ENCODE peak calls at places on chromosomes 11 and 22, in five cellular contexts. One of them, this sample, is unnamed.

GRCh38 chr11:4697583-4697982 is at the start of gene OR51E2:
- DNase-seq in GM12864: no peak
- DNase-seq in pancreas: no peak
- DNase-seq in cardiac muscle cell: no peak
- DNase-seq in heart right ventricle: no peak
- DNase-seq in this sample: no peak

GRCh38 chr11:44622190-44622650 is 56.8 kb downstream of the CD82 start:
- DNase-seq in GM12864: no peak
- DNase-seq in pancreas: peak; percentile 5
- DNase-seq in cardiac muscle cell: no peak
- DNase-seq in heart right ventricle: peak; percentile 5
- DNase-seq in this sample: no peak

GRCh38 chr22:19974233-19974861 is 32.7 kb upstream of the TXNRD2 start:
- DNase-seq in GM12864: no peak
- DNase-seq in pancreas: no peak
- DNase-seq in cardiac muscle cell: peak; percentile 62
- DNase-seq in heart right ventricle: no peak
- DNase-seq in this sample: no peak

GRCh38 chr11:33375688-33376311 is 118.6 kb downstream of the HIPK3 start:
- DNase-seq in GM12864: no peak
- DNase-seq in pancreas: no peak
- DNase-seq in cardiac muscle cell: peak; percentile 51
- DNase-seq in heart right ventricle: no peak
- DNase-seq in this sample: no peak

GRCh38 chr11:61075891-61076290 is 26.4 kb upstream of the CD5 start:
- DNase-seq in GM12864: no peak
- DNase-seq in pancreas: no peak
- DNase-seq in cardiac muscle cell: peak; percentile 41
- DNase-seq in heart right ventricle: no peak
- DNase-seq in this sample: no peak

GRCh38 chr11:111303476-111303875 is 5.1 kb downstream of the POU2AF3 start:
- DNase-seq in GM12864: no peak
- DNase-seq in pancreas: peak; percentile 63
- DNase-seq in cardiac muscle cell: no peak
- DNase-seq in heart right ventricle: no peak
- DNase-seq in this sample: no peak

GRCh38 chr11:133306019-133306418 is 226.3 kb downstream of the OPCML start:
- DNase-seq in GM12864: no peak
- DNase-seq in pancreas: no peak
- DNase-seq in cardiac muscle cell: peak; percentile 59
- DNase-seq in heart right ventricle: no peak
- DNase-seq in this sample: no peak

GRCh38 chr11:95147364-95147905 is 57.8 kb downstream of the ENDOD1 start:
- DNase-seq in GM12864: no peak
- DNase-seq in pancreas: no peak
- DNase-seq in cardiac muscle cell: no peak
- DNase-seq in heart right ventricle: no peak
- DNase-seq in this sample: no peak

GRCh38 chr22:31995046-31995445 is 48.0 kb upstream of the SLC5A1 start:
- DNase-seq in GM12864: no peak
- DNase-seq in pancreas: no peak
- DNase-seq in cardiac muscle cell: no peak
- DNase-seq in heart right ventricle: no peak
- DNase-seq in this sample: no peak

GRCh38 chr22:26708256-26709009 is 51.0 kb downstream of the MIAT start:
- DNase-seq in GM12864: peak; percentile 63
- DNase-seq in pancreas: no peak
- DNase-seq in cardiac muscle cell: no peak
- DNase-seq in heart right ventricle: no peak
- DNase-seq in this sample: no peak

GRCh38 chr11:69396051-69396947 is 85.2 kb upstream of the LINC01488 start:
- DNase-seq in GM12864: no peak
- DNase-seq in pancreas: no peak
- DNase-seq in cardiac muscle cell: no peak
- DNase-seq in heart right ventricle: no peak
- DNase-seq in this sample: no peak

GRCh38 chr11:130181295-130182272 is 22.0 kb downstream of the ST14 start:
- DNase-seq in GM12864: no peak
- DNase-seq in pancreas: peak; percentile 63
- DNase-seq in cardiac muscle cell: peak; percentile 56
- DNase-seq in heart right ventricle: peak; percentile 23
- DNase-seq in this sample: no peak

GRCh38 chr22:36913431-36914382 is at the start of gene CSF2RB:
- DNase-seq in GM12864: peak; percentile 53
- DNase-seq in pancreas: no peak
- DNase-seq in cardiac muscle cell: no peak
- DNase-seq in heart right ventricle: peak; percentile 36
- DNase-seq in this sample: no peak

GRCh38 chr11:1195690-1196515 is 27.0 kb upstream of the MUC5B start:
- DNase-seq in GM12864: no peak
- DNase-seq in pancreas: no peak
- DNase-seq in cardiac muscle cell: no peak
- DNase-seq in heart right ventricle: peak; percentile 2
- DNase-seq in this sample: no peak

GRCh38 chr11:83088965-83089364 is 17.3 kb upstream of the RAB30 start:
- DNase-seq in GM12864: no peak
- DNase-seq in pancreas: no peak
- DNase-seq in cardiac muscle cell: no peak
- DNase-seq in heart right ventricle: no peak
- DNase-seq in this sample: no peak

GRCh38 chr11:70099578-70100282 is 21.6 kb downstream of the ANO1 start:
- DNase-seq in GM12864: no peak
- DNase-seq in pancreas: no peak
- DNase-seq in cardiac muscle cell: no peak
- DNase-seq in heart right ventricle: no peak
- DNase-seq in this sample: no peak

GRCh38 chr11:58058276-58059010 is 27.7 kb downstream of the OR6Q1 start:
- DNase-seq in GM12864: no peak
- DNase-seq in pancreas: peak; percentile 33
- DNase-seq in cardiac muscle cell: no peak
- DNase-seq in heart right ventricle: peak; percentile 7
- DNase-seq in this sample: no peak

GRCh38 chr11:8055836-8056526 is 25.0 kb upstream of the TUB start:
- DNase-seq in GM12864: no peak
- DNase-seq in pancreas: no peak
- DNase-seq in cardiac muscle cell: no peak
- DNase-seq in heart right ventricle: no peak
- DNase-seq in this sample: no peak

GRCh38 chr11:134557571-134558257 is 145.7 kb upstream of the B3GAT1 start:
- DNase-seq in GM12864: no peak
- DNase-seq in pancreas: no peak
- DNase-seq in cardiac muscle cell: no peak
- DNase-seq in heart right ventricle: no peak
- DNase-seq in this sample: no peak

GRCh38 chr22:32444068-32444467 is 20.2 kb downstream of the BPIFC start:
- DNase-seq in GM12864: no peak
- DNase-seq in pancreas: no peak
- DNase-seq in cardiac muscle cell: no peak
- DNase-seq in heart right ventricle: no peak
- DNase-seq in this sample: no peak

GRCh38 chr11:66373261-66373660 is 1.7 kb upstream of the SLC29A2 start:
- DNase-seq in GM12864: no peak
- DNase-seq in pancreas: no peak
- DNase-seq in cardiac muscle cell: peak; percentile 42
- DNase-seq in heart right ventricle: peak; percentile 61
- DNase-seq in this sample: no peak

DNA sequence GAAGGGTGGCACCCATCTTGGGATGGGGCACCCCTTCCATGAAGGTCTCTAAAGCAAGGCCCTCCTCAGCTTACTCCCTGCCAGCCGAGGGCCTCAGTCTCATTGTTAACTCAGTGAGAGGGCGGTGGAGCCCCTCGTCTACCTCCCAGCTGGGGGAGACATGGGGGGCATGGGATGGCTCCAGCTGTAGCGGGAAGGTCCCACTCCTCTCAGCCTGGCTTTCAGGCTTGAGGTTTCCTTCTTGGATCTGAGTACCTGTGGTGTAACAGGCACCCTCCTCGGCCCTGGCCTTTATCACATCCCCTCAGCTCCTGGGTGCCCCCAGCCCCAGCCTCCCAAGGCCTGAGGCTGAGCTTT is 2.0 kb downstream of the MIF start:
- DNase-seq in GM12864: no peak
- DNase-seq in pancreas: no peak
- DNase-seq in cardiac muscle cell: no peak
- DNase-seq in heart right ventricle: no peak
- DNase-seq in this sample: no peak
- H3K4me3 ChIP-seq in GM12864: peak overlapping the region; percentile 73
- H3K4me3 ChIP-seq in pancreas: no peak overlapping the region
- H3K4me3 ChIP-seq in cardiac muscle cell: no peak overlapping the region
- H3K4me3 ChIP-seq in heart right ventricle: no peak overlapping the region
- H3K4me3 ChIP-seq in this sample: peak overlapping the region; percentile 87

GRCh38 chr11:77171885-77172665 is 44.0 kb downstream of the MYO7A start:
- DNase-seq in GM12864: no peak
- DNase-seq in pancreas: no peak
- DNase-seq in cardiac muscle cell: peak; percentile 68
- DNase-seq in heart right ventricle: no peak
- DNase-seq in this sample: no peak
- H3K4me3 ChIP-seq in GM12864: no peak overlapping the region
- H3K4me3 ChIP-seq in pancreas: no peak overlapping the region
- H3K4me3 ChIP-seq in cardiac muscle cell: no peak overlapping the region
- H3K4me3 ChIP-seq in heart right ventricle: no peak overlapping the region
- H3K4me3 ChIP-seq in this sample: no peak overlapping the region

GRCh38 chr11:73272680-73273038 is 521 bp downstream of the P2RY6 start:
- DNase-seq in GM12864: no peak
- DNase-seq in pancreas: no peak
- DNase-seq in cardiac muscle cell: no peak
- DNase-seq in heart right ventricle: no peak
- DNase-seq in this sample: no peak
- H3K4me3 ChIP-seq in GM12864: no peak overlapping the region
- H3K4me3 ChIP-seq in pancreas: no peak overlapping the region
- H3K4me3 ChIP-seq in cardiac muscle cell: no peak overlapping the region
- H3K4me3 ChIP-seq in heart right ventricle: no peak overlapping the region
- H3K4me3 ChIP-seq in this sample: no peak overlapping the region

DNA sequence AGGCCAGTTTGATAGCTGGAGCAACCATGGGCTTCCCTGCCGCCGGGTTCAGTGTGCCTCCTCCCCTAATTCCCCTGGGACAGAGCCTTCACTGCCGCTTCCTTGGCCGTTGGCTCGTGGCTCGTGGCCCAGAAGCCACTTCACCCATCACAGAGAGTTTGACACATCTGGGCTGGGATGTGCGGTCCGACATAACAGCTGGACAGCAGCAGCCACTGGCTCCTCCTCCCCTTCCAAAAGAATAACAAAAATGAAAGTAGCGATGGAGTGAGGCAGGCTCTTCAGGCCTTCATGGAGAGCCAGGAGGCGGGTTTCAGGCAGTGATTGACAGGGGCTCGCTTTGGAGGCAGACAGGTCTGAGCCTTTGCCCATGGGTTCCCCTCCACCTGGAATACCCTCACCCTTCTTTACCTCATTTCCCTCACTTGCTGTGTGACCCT is 8.2 kb downstream of the CREB3L1 start:
- DNase-seq in GM12864: no peak
- DNase-seq in pancreas: no peak
- DNase-seq in cardiac muscle cell: no peak
- DNase-seq in heart right ventricle: peak; percentile 41
- DNase-seq in this sample: no peak
- H3K4me3 ChIP-seq in GM12864: no peak overlapping the region
- H3K4me3 ChIP-seq in pancreas: no peak overlapping the region
- H3K4me3 ChIP-seq in cardiac muscle cell: no peak overlapping the region
- H3K4me3 ChIP-seq in heart right ventricle: no peak overlapping the region
- H3K4me3 ChIP-seq in this sample: no peak overlapping the region

GRCh38 chr11:64009234-64009633 is 23.0 kb downstream of the OTUB1 start:
- DNase-seq in GM12864: no peak
- DNase-seq in pancreas: no peak
- DNase-seq in cardiac muscle cell: no peak
- DNase-seq in heart right ventricle: no peak
- DNase-seq in this sample: no peak

GRCh38 chr11:64007160-64007628 is 21.0 kb downstream of the OTUB1 start:
- DNase-seq in GM12864: no peak
- DNase-seq in pancreas: no peak
- DNase-seq in cardiac muscle cell: peak; percentile 49
- DNase-seq in heart right ventricle: no peak
- DNase-seq in this sample: no peak

GRCh38 chr11:64009710-64010109 is 23.5 kb downstream of the OTUB1 start:
- DNase-seq in GM12864: no peak
- DNase-seq in pancreas: no peak
- DNase-seq in cardiac muscle cell: no peak
- DNase-seq in heart right ventricle: no peak
- DNase-seq in this sample: no peak

GRCh38 chr11:64007629-64008282 is 21.5 kb downstream of the OTUB1 start:
- DNase-seq in GM12864: no peak
- DNase-seq in pancreas: peak; percentile 88
- DNase-seq in cardiac muscle cell: peak; percentile 90
- DNase-seq in heart right ventricle: peak; percentile 72
- DNase-seq in this sample: no peak

GRCh38 chr11:64008283-64008931 is 22.2 kb downstream of the OTUB1 start:
- DNase-seq in GM12864: no peak
- DNase-seq in pancreas: no peak
- DNase-seq in cardiac muscle cell: no peak
- DNase-seq in heart right ventricle: no peak
- DNase-seq in this sample: no peak
- H3K4me3 ChIP-seq in GM12864: no peak overlapping the region
- H3K4me3 ChIP-seq in pancreas: peak overlapping the region; percentile 30
- H3K4me3 ChIP-seq in cardiac muscle cell: no peak overlapping the region
- H3K4me3 ChIP-seq in heart right ventricle: no peak overlapping the region
- H3K4me3 ChIP-seq in this sample: no peak overlapping the region

This sample was measured in esophagus squamous epithelium.